ENCODE peak calls at places on chromosomes 4 and X, in seven cellular contexts. One of them, this sample, is unnamed.

GRCh38 chr4:13298655-13299054 is 185.5 kb downstream of the RAB28 start:
- DNase-seq in HCEC 1CT: peak
- DNase-seq in HL-60: no peak
- DNase-seq in stimulated activated CD4-positive, alpha-beta T cell treated with anti-CD3 and anti-CD28 coated beads, TNF-alpha, amount 100 ng/mL, for 4 hours: no peak
- DNase-seq in kidney tubule cell: peak
- DNase-seq in GM23248: no peak
- DNase-seq in AG08396: peak
- DNase-seq in this sample: no peak

GRCh38 chrX:15988661-15989603 is 134.3 kb upstream of the AP1S2 start:
- DNase-seq in AG08396: peak
- DNase-seq in GM23248: peak
- DNase-seq in kidney tubule cell: peak
- DNase-seq in HCEC 1CT: peak
- DNase-seq in HL-60: no peak
- DNase-seq in stimulated activated CD4-positive, alpha-beta T cell treated with anti-CD3 and anti-CD28 coated beads, TNF-alpha, amount 100 ng/mL, for 4 hours: no peak
- DNase-seq in this sample: peak

GRCh38 chrX:5402461-5402860 is 826.2 kb downstream of the NLGN4X start:
- DNase-seq in GM23248: no peak
- DNase-seq in stimulated activated CD4-positive, alpha-beta T cell treated with anti-CD3 and anti-CD28 coated beads, TNF-alpha, amount 100 ng/mL, for 4 hours: no peak
- DNase-seq in HCEC 1CT: no peak
- DNase-seq in HL-60: no peak
- DNase-seq in AG08396: no peak
- DNase-seq in kidney tubule cell: no peak
- DNase-seq in this sample: no peak

GRCh38 chr4:10590896-10591295 is 93.7 kb downstream of the CLNK start:
- DNase-seq in AG08396: peak
- DNase-seq in HCEC 1CT: peak
- DNase-seq in HL-60: no peak
- DNase-seq in GM23248: peak
- DNase-seq in kidney tubule cell: peak
- DNase-seq in stimulated activated CD4-positive, alpha-beta T cell treated with anti-CD3 and anti-CD28 coated beads, TNF-alpha, amount 100 ng/mL, for 4 hours: no peak
- DNase-seq in this sample: peak

GRCh38 chrX:46727445-46727844 is 31.5 kb downstream of the SLC9A7 start:
- DNase-seq in HCEC 1CT: no peak
- DNase-seq in stimulated activated CD4-positive, alpha-beta T cell treated with anti-CD3 and anti-CD28 coated beads, TNF-alpha, amount 100 ng/mL, for 4 hours: no peak
- DNase-seq in AG08396: no peak
- DNase-seq in HL-60: no peak
- DNase-seq in GM23248: no peak
- DNase-seq in kidney tubule cell: no peak
- DNase-seq in this sample: peak

GRCh38 chr4:11418610-11419009 is 10.1 kb downstream of the HS3ST1 start:
- DNase-seq in GM23248: no peak
- DNase-seq in HL-60: no peak
- DNase-seq in AG08396: no peak
- DNase-seq in HCEC 1CT: no peak
- DNase-seq in kidney tubule cell: no peak
- DNase-seq in stimulated activated CD4-positive, alpha-beta T cell treated with anti-CD3 and anti-CD28 coated beads, TNF-alpha, amount 100 ng/mL, for 4 hours: no peak
- DNase-seq in this sample: no peak

GRCh38 chr4:117621673-117622072 is 412.6 kb upstream of the NDST3 start:
- DNase-seq in stimulated activated CD4-positive, alpha-beta T cell treated with anti-CD3 and anti-CD28 coated beads, TNF-alpha, amount 100 ng/mL, for 4 hours: no peak
- DNase-seq in AG08396: no peak
- DNase-seq in kidney tubule cell: no peak
- DNase-seq in GM23248: no peak
- DNase-seq in HL-60: no peak
- DNase-seq in HCEC 1CT: no peak
- DNase-seq in this sample: no peak

GRCh38 chrX:120499301-120500097 is 30.4 kb upstream of the LAMP2 start:
- DNase-seq in HL-60: no peak
- DNase-seq in AG08396: no peak
- DNase-seq in GM23248: peak
- DNase-seq in kidney tubule cell: no peak
- DNase-seq in stimulated activated CD4-positive, alpha-beta T cell treated with anti-CD3 and anti-CD28 coated beads, TNF-alpha, amount 100 ng/mL, for 4 hours: no peak
- DNase-seq in HCEC 1CT: peak
- DNase-seq in this sample: peak

GRCh38 chr4:40992472-40993298 is 221.7 kb downstream of the APBB2 start:
- DNase-seq in stimulated activated CD4-positive, alpha-beta T cell treated with anti-CD3 and anti-CD28 coated beads, TNF-alpha, amount 100 ng/mL, for 4 hours: no peak
- DNase-seq in GM23248: peak
- DNase-seq in kidney tubule cell: peak
- DNase-seq in AG08396: peak
- DNase-seq in HCEC 1CT: peak
- DNase-seq in HL-60: no peak
- DNase-seq in this sample: peak

GRCh38 chr4:40228497-40229365 is 31.9 kb downstream of the RHOH start:
- DNase-seq in stimulated activated CD4-positive, alpha-beta T cell treated with anti-CD3 and anti-CD28 coated beads, TNF-alpha, amount 100 ng/mL, for 4 hours: no peak
- DNase-seq in HL-60: no peak
- DNase-seq in GM23248: peak
- DNase-seq in kidney tubule cell: peak
- DNase-seq in AG08396: peak
- DNase-seq in HCEC 1CT: peak
- DNase-seq in this sample: no peak

GRCh38 chr4:145482209-145483021 is 762 bp downstream of the SMAD1 start:
- DNase-seq in stimulated activated CD4-positive, alpha-beta T cell treated with anti-CD3 and anti-CD28 coated beads, TNF-alpha, amount 100 ng/mL, for 4 hours: peak
- DNase-seq in HL-60: peak
- DNase-seq in AG08396: peak
- DNase-seq in GM23248: peak
- DNase-seq in kidney tubule cell: peak
- DNase-seq in HCEC 1CT: peak
- DNase-seq in this sample: peak

GRCh38 chrX:11756354-11757318 is 1.4 kb upstream of the MSL3 start:
- DNase-seq in GM23248: peak
- DNase-seq in AG08396: no peak
- DNase-seq in HL-60: no peak
- DNase-seq in HCEC 1CT: no peak
- DNase-seq in kidney tubule cell: peak
- DNase-seq in stimulated activated CD4-positive, alpha-beta T cell treated with anti-CD3 and anti-CD28 coated beads, TNF-alpha, amount 100 ng/mL, for 4 hours: no peak
- DNase-seq in this sample: no peak

GRCh38 chr4:112284166-112284565 is 1.5 kb downstream of the TIFA start:
- DNase-seq in kidney tubule cell: peak
- DNase-seq in AG08396: peak
- DNase-seq in stimulated activated CD4-positive, alpha-beta T cell treated with anti-CD3 and anti-CD28 coated beads, TNF-alpha, amount 100 ng/mL, for 4 hours: no peak
- DNase-seq in GM23248: peak
- DNase-seq in HCEC 1CT: peak
- DNase-seq in HL-60: no peak
- DNase-seq in this sample: peak

GRCh38 chr4:105634402-105634801 is 74.1 kb downstream of the INTS12 start:
- DNase-seq in kidney tubule cell: no peak
- DNase-seq in AG08396: no peak
- DNase-seq in stimulated activated CD4-positive, alpha-beta T cell treated with anti-CD3 and anti-CD28 coated beads, TNF-alpha, amount 100 ng/mL, for 4 hours: no peak
- DNase-seq in HCEC 1CT: no peak
- DNase-seq in HL-60: no peak
- DNase-seq in GM23248: no peak
- DNase-seq in this sample: no peak

GRCh38 chr4:68748181-68748981 is 67.4 kb upstream of the UGT2B10 start:
- DNase-seq in GM23248: no peak
- DNase-seq in AG08396: no peak
- DNase-seq in HL-60: no peak
- DNase-seq in HCEC 1CT: no peak
- DNase-seq in stimulated activated CD4-positive, alpha-beta T cell treated with anti-CD3 and anti-CD28 coated beads, TNF-alpha, amount 100 ng/mL, for 4 hours: no peak
- DNase-seq in kidney tubule cell: peak
- DNase-seq in this sample: no peak

GRCh38 chr4:27278615-27279014 is 418.0 kb downstream of the STIM2 start:
- DNase-seq in GM23248: peak
- DNase-seq in HL-60: no peak
- DNase-seq in kidney tubule cell: peak
- DNase-seq in stimulated activated CD4-positive, alpha-beta T cell treated with anti-CD3 and anti-CD28 coated beads, TNF-alpha, amount 100 ng/mL, for 4 hours: no peak
- DNase-seq in HCEC 1CT: no peak
- DNase-seq in AG08396: peak
- DNase-seq in this sample: peak

GRCh38 chrX:9310596-9310995 is 154.3 kb upstream of the TBL1X start:
- DNase-seq in HL-60: no peak
- DNase-seq in AG08396: peak
- DNase-seq in kidney tubule cell: peak
- DNase-seq in HCEC 1CT: peak
- DNase-seq in GM23248: peak
- DNase-seq in stimulated activated CD4-positive, alpha-beta T cell treated with anti-CD3 and anti-CD28 coated beads, TNF-alpha, amount 100 ng/mL, for 4 hours: no peak
- DNase-seq in this sample: peak

GRCh38 chrX:29652484-29652883 is 562.9 kb upstream of the MAGEB2 start:
- DNase-seq in GM23248: peak
- DNase-seq in stimulated activated CD4-positive, alpha-beta T cell treated with anti-CD3 and anti-CD28 coated beads, TNF-alpha, amount 100 ng/mL, for 4 hours: no peak
- DNase-seq in HCEC 1CT: peak
- DNase-seq in AG08396: peak
- DNase-seq in kidney tubule cell: peak
- DNase-seq in HL-60: no peak
- DNase-seq in this sample: peak

GRCh38 chrX:78387364-78387763 is 60.0 kb upstream of the CYSLTR1 start:
- DNase-seq in HL-60: no peak
- DNase-seq in kidney tubule cell: no peak
- DNase-seq in GM23248: no peak
- DNase-seq in stimulated activated CD4-positive, alpha-beta T cell treated with anti-CD3 and anti-CD28 coated beads, TNF-alpha, amount 100 ng/mL, for 4 hours: no peak
- DNase-seq in HCEC 1CT: no peak
- DNase-seq in AG08396: no peak
- DNase-seq in this sample: no peak

GRCh38 chr4:112514449-112515277 is 1.3 kb downstream of the NEUROG2 start:
- DNase-seq in kidney tubule cell: no peak
- DNase-seq in stimulated activated CD4-positive, alpha-beta T cell treated with anti-CD3 and anti-CD28 coated beads, TNF-alpha, amount 100 ng/mL, for 4 hours: no peak
- DNase-seq in HCEC 1CT: no peak
- DNase-seq in GM23248: no peak
- DNase-seq in HL-60: no peak
- DNase-seq in AG08396: no peak
- DNase-seq in this sample: no peak

GRCh38 chr4:21901831-21902230 is 46.7 kb downstream of the KCNIP4 start:
- DNase-seq in HL-60: no peak
- DNase-seq in GM23248: peak
- DNase-seq in kidney tubule cell: peak
- DNase-seq in AG08396: no peak
- DNase-seq in HCEC 1CT: peak
- DNase-seq in stimulated activated CD4-positive, alpha-beta T cell treated with anti-CD3 and anti-CD28 coated beads, TNF-alpha, amount 100 ng/mL, for 4 hours: no peak
- DNase-seq in this sample: peak

GRCh38 chr4:11469900-11470708 is 41.4 kb upstream of the HS3ST1 start:
- DNase-seq in HCEC 1CT: no peak
- DNase-seq in kidney tubule cell: no peak
- DNase-seq in GM23248: no peak
- DNase-seq in stimulated activated CD4-positive, alpha-beta T cell treated with anti-CD3 and anti-CD28 coated beads, TNF-alpha, amount 100 ng/mL, for 4 hours: no peak
- DNase-seq in AG08396: no peak
- DNase-seq in HL-60: no peak
- DNase-seq in this sample: no peak

GRCh38 chrX:10048695-10049094 is 81.5 kb downstream of the CLDN34 start:
- DNase-seq in GM23248: peak
- DNase-seq in HCEC 1CT: no peak
- DNase-seq in stimulated activated CD4-positive, alpha-beta T cell treated with anti-CD3 and anti-CD28 coated beads, TNF-alpha, amount 100 ng/mL, for 4 hours: no peak
- DNase-seq in kidney tubule cell: no peak
- DNase-seq in HL-60: no peak
- DNase-seq in AG08396: no peak
- DNase-seq in this sample: no peak

GRCh38 chrX:24150051-24150790 is 692 bp downstream of the ZFX start:
- DNase-seq in kidney tubule cell: peak
- DNase-seq in HL-60: peak
- DNase-seq in GM23248: peak
- DNase-seq in HCEC 1CT: peak
- DNase-seq in AG08396: peak
- DNase-seq in stimulated activated CD4-positive, alpha-beta T cell treated with anti-CD3 and anti-CD28 coated beads, TNF-alpha, amount 100 ng/mL, for 4 hours: peak
- DNase-seq in this sample: peak

GRCh38 chr4:88843067-88843723 is 145.6 kb upstream of the NAP1L5 start:
- DNase-seq in stimulated activated CD4-positive, alpha-beta T cell treated with anti-CD3 and anti-CD28 coated beads, TNF-alpha, amount 100 ng/mL, for 4 hours: no peak
- DNase-seq in kidney tubule cell: no peak
- DNase-seq in HL-60: no peak
- DNase-seq in HCEC 1CT: no peak
- DNase-seq in GM23248: peak
- DNase-seq in AG08396: no peak
- DNase-seq in this sample: peak

GRCh38 chr4:1731180-1731579 is 9.9 kb downstream of the TACC3 start:
- DNase-seq in GM23248: no peak
- DNase-seq in kidney tubule cell: peak
- DNase-seq in HL-60: no peak
- DNase-seq in AG08396: no peak
- DNase-seq in stimulated activated CD4-positive, alpha-beta T cell treated with anti-CD3 and anti-CD28 coated beads, TNF-alpha, amount 100 ng/mL, for 4 hours: no peak
- DNase-seq in HCEC 1CT: no peak
- DNase-seq in this sample: peak

GRCh38 chr4:172809319-172809718 is 359.3 kb upstream of the GALNT7 start:
- DNase-seq in kidney tubule cell: no peak
- DNase-seq in HCEC 1CT: no peak
- DNase-seq in stimulated activated CD4-positive, alpha-beta T cell treated with anti-CD3 and anti-CD28 coated beads, TNF-alpha, amount 100 ng/mL, for 4 hours: no peak
- DNase-seq in HL-60: no peak
- DNase-seq in GM23248: no peak
- DNase-seq in AG08396: no peak
- DNase-seq in this sample: no peak

GRCh38 chrX:259692-260355 is 21.4 kb upstream of the PLCXD1 start:
- DNase-seq in stimulated activated CD4-positive, alpha-beta T cell treated with anti-CD3 and anti-CD28 coated beads, TNF-alpha, amount 100 ng/mL, for 4 hours: no peak
- DNase-seq in GM23248: no peak
- DNase-seq in kidney tubule cell: peak
- DNase-seq in HCEC 1CT: no peak
- DNase-seq in HL-60: no peak
- DNase-seq in AG08396: no peak
- DNase-seq in this sample: no peak

GRCh38 chr4:128454281-128455075 is 166.9 kb upstream of the PGRMC2 start:
- DNase-seq in stimulated activated CD4-positive, alpha-beta T cell treated with anti-CD3 and anti-CD28 coated beads, TNF-alpha, amount 100 ng/mL, for 4 hours: peak
- DNase-seq in kidney tubule cell: peak
- DNase-seq in HL-60: peak
- DNase-seq in HCEC 1CT: peak
- DNase-seq in AG08396: peak
- DNase-seq in GM23248: peak
- DNase-seq in this sample: peak

GRCh38 chr4:181601118-181601517 is 642.1 kb upstream of the TENM3 start:
- DNase-seq in HL-60: no peak
- DNase-seq in GM23248: peak
- DNase-seq in AG08396: no peak
- DNase-seq in stimulated activated CD4-positive, alpha-beta T cell treated with anti-CD3 and anti-CD28 coated beads, TNF-alpha, amount 100 ng/mL, for 4 hours: no peak
- DNase-seq in kidney tubule cell: no peak
- DNase-seq in HCEC 1CT: no peak
- DNase-seq in this sample: peak

GRCh38 chrX:153766098-153766817 is 2.2 kb downstream of the PLXNB3 start:
- DNase-seq in AG08396: peak
- DNase-seq in kidney tubule cell: peak
- DNase-seq in stimulated activated CD4-positive, alpha-beta T cell treated with anti-CD3 and anti-CD28 coated beads, TNF-alpha, amount 100 ng/mL, for 4 hours: no peak
- DNase-seq in HL-60: no peak
- DNase-seq in HCEC 1CT: peak
- DNase-seq in GM23248: peak
- DNase-seq in this sample: peak

GRCh38 chrX:40174594-40175415 is 77.0 kb upstream of the BCOR start:
- DNase-seq in HCEC 1CT: peak
- DNase-seq in AG08396: peak
- DNase-seq in kidney tubule cell: peak
- DNase-seq in GM23248: peak
- DNase-seq in HL-60: peak
- DNase-seq in stimulated activated CD4-positive, alpha-beta T cell treated with anti-CD3 and anti-CD28 coated beads, TNF-alpha, amount 100 ng/mL, for 4 hours: no peak
- DNase-seq in this sample: peak

GRCh38 chrX:21741378-21741777 is 16.5 kb downstream of the SMPX start:
- DNase-seq in stimulated activated CD4-positive, alpha-beta T cell treated with anti-CD3 and anti-CD28 coated beads, TNF-alpha, amount 100 ng/mL, for 4 hours: no peak
- DNase-seq in HCEC 1CT: no peak
- DNase-seq in AG08396: no peak
- DNase-seq in HL-60: no peak
- DNase-seq in kidney tubule cell: no peak
- DNase-seq in GM23248: no peak
- DNase-seq in this sample: no peak

GRCh38 chr4:128591482-128591881 is 218.0 kb upstream of the JADE1 start:
- DNase-seq in HCEC 1CT: no peak
- DNase-seq in HL-60: no peak
- DNase-seq in kidney tubule cell: no peak
- DNase-seq in GM23248: no peak
- DNase-seq in stimulated activated CD4-positive, alpha-beta T cell treated with anti-CD3 and anti-CD28 coated beads, TNF-alpha, amount 100 ng/mL, for 4 hours: no peak
- DNase-seq in AG08396: no peak
- DNase-seq in this sample: no peak

GRCh38 chr4:88605744-88606143 is 13.5 kb downstream of the HERC3 start:
- DNase-seq in kidney tubule cell: no peak
- DNase-seq in HL-60: no peak
- DNase-seq in HCEC 1CT: no peak
- DNase-seq in AG08396: no peak
- DNase-seq in GM23248: no peak
- DNase-seq in stimulated activated CD4-positive, alpha-beta T cell treated with anti-CD3 and anti-CD28 coated beads, TNF-alpha, amount 100 ng/mL, for 4 hours: no peak
- DNase-seq in this sample: no peak

GRCh38 chr4:8838911-8839431 is 32.7 kb downstream of the HMX1 start:
- DNase-seq in stimulated activated CD4-positive, alpha-beta T cell treated with anti-CD3 and anti-CD28 coated beads, TNF-alpha, amount 100 ng/mL, for 4 hours: no peak
- DNase-seq in GM23248: no peak
- DNase-seq in AG08396: no peak
- DNase-seq in kidney tubule cell: no peak
- DNase-seq in HCEC 1CT: no peak
- DNase-seq in HL-60: no peak
- DNase-seq in this sample: no peak

GRCh38 chr4:112416464-112416863 is 99.5 kb downstream of the NEUROG2 start:
- DNase-seq in HCEC 1CT: no peak
- DNase-seq in kidney tubule cell: peak
- DNase-seq in AG08396: no peak
- DNase-seq in HL-60: no peak
- DNase-seq in GM23248: no peak
- DNase-seq in stimulated activated CD4-positive, alpha-beta T cell treated with anti-CD3 and anti-CD28 coated beads, TNF-alpha, amount 100 ng/mL, for 4 hours: no peak
- DNase-seq in this sample: no peak

GRCh38 chr4:5658992-5659391 is 49.4 kb downstream of the EVC2 start:
- DNase-seq in stimulated activated CD4-positive, alpha-beta T cell treated with anti-CD3 and anti-CD28 coated beads, TNF-alpha, amount 100 ng/mL, for 4 hours: no peak
- DNase-seq in AG08396: no peak
- DNase-seq in HCEC 1CT: no peak
- DNase-seq in kidney tubule cell: no peak
- DNase-seq in GM23248: no peak
- DNase-seq in HL-60: no peak
- DNase-seq in this sample: no peak

This sample was measured in fibroblast of lung.